ENCODE peak calls at places on chromosomes 4 and X, in ten cellular contexts. One of them, this sample, is unnamed.

GRCh38 chrX:27336466-27337091 is 126.6 kb downstream of the PPP4R3C start:
- DNase-seq in HL-60: peak
- DNase-seq in fibroblast of pulmonary artery: peak
- DNase-seq in CD8-positive, alpha-beta T cell: no peak
- DNase-seq in PC-3: peak
- DNase-seq in cardiac muscle cell: peak
- DNase-seq in GM12865: peak
- DNase-seq in WERI-Rb-1: peak
- DNase-seq in psoas muscle: no peak
- DNase-seq in foreskin fibroblast: no peak
- DNase-seq in this sample: peak

GRCh38 chr4:173013232-173013932 is 155.2 kb upstream of the GALNT7 start:
- DNase-seq in HL-60: peak
- DNase-seq in fibroblast of pulmonary artery: peak
- DNase-seq in CD8-positive, alpha-beta T cell: peak
- DNase-seq in PC-3: peak
- DNase-seq in cardiac muscle cell: peak
- DNase-seq in GM12865: peak
- DNase-seq in WERI-Rb-1: peak
- DNase-seq in psoas muscle: no peak
- DNase-seq in foreskin fibroblast: no peak
- DNase-seq in this sample: peak

GRCh38 chrX:7263961-7264360 is 116.0 kb upstream of the PUDP start:
- DNase-seq in HL-60: no peak
- DNase-seq in fibroblast of pulmonary artery: no peak
- DNase-seq in CD8-positive, alpha-beta T cell: no peak
- DNase-seq in PC-3: peak
- DNase-seq in cardiac muscle cell: no peak
- DNase-seq in GM12865: no peak
- DNase-seq in WERI-Rb-1: no peak
- DNase-seq in psoas muscle: no peak
- DNase-seq in foreskin fibroblast: peak
- DNase-seq in this sample: no peak

GRCh38 chrX:14963447-14964236 is 90.4 kb downstream of the MOSPD2 start:
- DNase-seq in HL-60: no peak
- DNase-seq in fibroblast of pulmonary artery: peak
- DNase-seq in CD8-positive, alpha-beta T cell: no peak
- DNase-seq in PC-3: peak
- DNase-seq in cardiac muscle cell: peak
- DNase-seq in GM12865: no peak
- DNase-seq in WERI-Rb-1: no peak
- DNase-seq in psoas muscle: no peak
- DNase-seq in foreskin fibroblast: peak
- DNase-seq in this sample: no peak

GRCh38 chr4:123750044-123750443 is 353.4 kb downstream of the SPRY1 start:
- DNase-seq in HL-60: peak
- DNase-seq in fibroblast of pulmonary artery: no peak
- DNase-seq in CD8-positive, alpha-beta T cell: no peak
- DNase-seq in PC-3: peak
- DNase-seq in cardiac muscle cell: no peak
- DNase-seq in GM12865: no peak
- DNase-seq in WERI-Rb-1: peak
- DNase-seq in psoas muscle: no peak
- DNase-seq in foreskin fibroblast: no peak
- DNase-seq in this sample: no peak

GRCh38 chr4:38456096-38456495 is 207.9 kb upstream of the KLF3 start:
- DNase-seq in HL-60: no peak
- DNase-seq in fibroblast of pulmonary artery: no peak
- DNase-seq in CD8-positive, alpha-beta T cell: no peak
- DNase-seq in PC-3: no peak
- DNase-seq in cardiac muscle cell: no peak
- DNase-seq in GM12865: no peak
- DNase-seq in WERI-Rb-1: no peak
- DNase-seq in psoas muscle: no peak
- DNase-seq in foreskin fibroblast: no peak
- DNase-seq in this sample: no peak

GRCh38 chr4:8035371-8035780 is 95.7 kb upstream of the AFAP1 start:
- DNase-seq in HL-60: peak
- DNase-seq in fibroblast of pulmonary artery: peak
- DNase-seq in CD8-positive, alpha-beta T cell: no peak
- DNase-seq in PC-3: no peak
- DNase-seq in cardiac muscle cell: peak
- DNase-seq in GM12865: peak
- DNase-seq in WERI-Rb-1: no peak
- DNase-seq in psoas muscle: no peak
- DNase-seq in foreskin fibroblast: no peak
- DNase-seq in this sample: no peak

GRCh38 chr4:142095886-142096605 is 459.7 kb downstream of the IL15 start:
- DNase-seq in HL-60: no peak
- DNase-seq in fibroblast of pulmonary artery: peak
- DNase-seq in CD8-positive, alpha-beta T cell: no peak
- DNase-seq in PC-3: peak
- DNase-seq in cardiac muscle cell: peak
- DNase-seq in GM12865: no peak
- DNase-seq in WERI-Rb-1: no peak
- DNase-seq in psoas muscle: no peak
- DNase-seq in foreskin fibroblast: peak
- DNase-seq in this sample: peak

GRCh38 chr4:83636930-83637329 is 101.0 kb downstream of the GPAT3 start:
- DNase-seq in HL-60: no peak
- DNase-seq in fibroblast of pulmonary artery: no peak
- DNase-seq in CD8-positive, alpha-beta T cell: no peak
- DNase-seq in PC-3: no peak
- DNase-seq in cardiac muscle cell: no peak
- DNase-seq in GM12865: no peak
- DNase-seq in WERI-Rb-1: no peak
- DNase-seq in psoas muscle: no peak
- DNase-seq in foreskin fibroblast: no peak
- DNase-seq in this sample: no peak

GRCh38 chr4:1167244-1167949 is 5.0 kb downstream of the SPON2 start:
- DNase-seq in HL-60: peak
- DNase-seq in fibroblast of pulmonary artery: peak
- DNase-seq in CD8-positive, alpha-beta T cell: peak
- DNase-seq in PC-3: peak
- DNase-seq in cardiac muscle cell: peak
- DNase-seq in GM12865: peak
- DNase-seq in WERI-Rb-1: peak
- DNase-seq in psoas muscle: peak
- DNase-seq in foreskin fibroblast: peak
- DNase-seq in this sample: peak

GRCh38 chr4:90120037-90120436 is 7.2 kb upstream of the CCSER1 start:
- DNase-seq in HL-60: no peak
- DNase-seq in fibroblast of pulmonary artery: no peak
- DNase-seq in CD8-positive, alpha-beta T cell: no peak
- DNase-seq in PC-3: peak
- DNase-seq in cardiac muscle cell: no peak
- DNase-seq in GM12865: peak
- DNase-seq in WERI-Rb-1: no peak
- DNase-seq in psoas muscle: no peak
- DNase-seq in foreskin fibroblast: no peak
- DNase-seq in this sample: peak

GRCh38 chrX:48531359-48531954 is 8.1 kb upstream of the TBC1D25 start:
- DNase-seq in HL-60: no peak
- DNase-seq in fibroblast of pulmonary artery: peak
- DNase-seq in CD8-positive, alpha-beta T cell: no peak
- DNase-seq in PC-3: peak
- DNase-seq in cardiac muscle cell: peak
- DNase-seq in GM12865: no peak
- DNase-seq in WERI-Rb-1: no peak
- DNase-seq in psoas muscle: no peak
- DNase-seq in foreskin fibroblast: peak
- DNase-seq in this sample: no peak

GRCh38 chr4:86280246-86280645 is 79.6 kb downstream of the MAPK10 start:
- DNase-seq in HL-60: no peak
- DNase-seq in fibroblast of pulmonary artery: no peak
- DNase-seq in CD8-positive, alpha-beta T cell: no peak
- DNase-seq in PC-3: no peak
- DNase-seq in cardiac muscle cell: no peak
- DNase-seq in GM12865: no peak
- DNase-seq in WERI-Rb-1: no peak
- DNase-seq in psoas muscle: no peak
- DNase-seq in foreskin fibroblast: no peak
- DNase-seq in this sample: no peak

GRCh38 chr4:86279247-86279960 is 80.4 kb downstream of the MAPK10 start:
- DNase-seq in HL-60: no peak
- DNase-seq in fibroblast of pulmonary artery: no peak
- DNase-seq in CD8-positive, alpha-beta T cell: no peak
- DNase-seq in PC-3: no peak
- DNase-seq in cardiac muscle cell: no peak
- DNase-seq in GM12865: peak
- DNase-seq in WERI-Rb-1: no peak
- DNase-seq in psoas muscle: no peak
- DNase-seq in foreskin fibroblast: no peak
- DNase-seq in this sample: no peak

GRCh38 chr4:86286729-86287128 is 73.1 kb downstream of the MAPK10 start:
- DNase-seq in HL-60: no peak
- DNase-seq in fibroblast of pulmonary artery: no peak
- DNase-seq in CD8-positive, alpha-beta T cell: no peak
- DNase-seq in PC-3: no peak
- DNase-seq in cardiac muscle cell: no peak
- DNase-seq in GM12865: no peak
- DNase-seq in WERI-Rb-1: no peak
- DNase-seq in psoas muscle: no peak
- DNase-seq in foreskin fibroblast: no peak
- DNase-seq in this sample: no peak

GRCh38 chr4:86283341-86283740 is 76.5 kb downstream of the MAPK10 start:
- DNase-seq in HL-60: no peak
- DNase-seq in fibroblast of pulmonary artery: no peak
- DNase-seq in CD8-positive, alpha-beta T cell: no peak
- DNase-seq in PC-3: no peak
- DNase-seq in cardiac muscle cell: peak
- DNase-seq in GM12865: no peak
- DNase-seq in WERI-Rb-1: no peak
- DNase-seq in psoas muscle: no peak
- DNase-seq in foreskin fibroblast: no peak
- DNase-seq in this sample: no peak
- H3K4me3 ChIP-seq in HL-60: no peak
- H3K4me3 ChIP-seq in fibroblast of pulmonary artery: no peak
- H3K4me3 ChIP-seq in CD8-positive, alpha-beta T cell: no peak
- H3K4me3 ChIP-seq in PC-3: no peak
- H3K4me3 ChIP-seq in cardiac muscle cell: no peak
- H3K4me3 ChIP-seq in GM12865: no peak
- H3K4me3 ChIP-seq in WERI-Rb-1: no peak
- H3K4me3 ChIP-seq in psoas muscle: no peak
- H3K4me3 ChIP-seq in foreskin fibroblast: no peak
- H3K4me3 ChIP-seq in this sample: no peak

DNA sequence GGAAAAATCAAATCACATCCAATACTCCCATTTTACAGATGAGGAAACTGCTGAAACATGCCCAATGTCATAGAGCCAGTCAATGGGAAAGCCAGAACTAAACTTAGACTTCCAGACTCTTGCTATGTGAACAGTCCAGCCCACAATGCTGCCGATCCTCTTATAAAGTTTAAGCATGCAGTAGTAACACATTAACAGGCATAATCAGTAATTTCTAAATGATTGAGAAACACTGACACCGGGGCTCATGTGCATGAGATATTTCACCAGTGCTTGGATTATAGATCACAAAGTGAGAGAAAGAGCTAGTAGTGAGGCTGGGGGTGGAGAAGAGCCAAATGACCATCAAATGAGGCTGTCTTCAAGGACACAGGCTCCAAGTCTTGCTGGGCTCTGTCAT is 2.5 kb downstream of the BDH2 start:
- DNase-seq in HL-60: no peak
- DNase-seq in fibroblast of pulmonary artery: no peak
- DNase-seq in CD8-positive, alpha-beta T cell: no peak
- DNase-seq in PC-3: no peak
- DNase-seq in cardiac muscle cell: no peak
- DNase-seq in GM12865: no peak
- DNase-seq in WERI-Rb-1: no peak
- DNase-seq in psoas muscle: no peak
- DNase-seq in foreskin fibroblast: no peak
- DNase-seq in this sample: no peak
- H3K4me3 ChIP-seq in HL-60: no peak
- H3K4me3 ChIP-seq in fibroblast of pulmonary artery: no peak
- H3K4me3 ChIP-seq in CD8-positive, alpha-beta T cell: no peak
- H3K4me3 ChIP-seq in PC-3: no peak
- H3K4me3 ChIP-seq in cardiac muscle cell: no peak
- H3K4me3 ChIP-seq in GM12865: no peak
- H3K4me3 ChIP-seq in WERI-Rb-1: no peak
- H3K4me3 ChIP-seq in psoas muscle: no peak
- H3K4me3 ChIP-seq in foreskin fibroblast: no peak
- H3K4me3 ChIP-seq in this sample: no peak

GRCh38 chr4:128542047-128542446 is 254.4 kb upstream of the PGRMC2 start:
- DNase-seq in HL-60: no peak
- DNase-seq in fibroblast of pulmonary artery: no peak
- DNase-seq in CD8-positive, alpha-beta T cell: no peak
- DNase-seq in PC-3: no peak
- DNase-seq in cardiac muscle cell: no peak
- DNase-seq in GM12865: no peak
- DNase-seq in WERI-Rb-1: no peak
- DNase-seq in psoas muscle: no peak
- DNase-seq in foreskin fibroblast: no peak
- DNase-seq in this sample: no peak
- H3K4me3 ChIP-seq in HL-60: no peak
- H3K4me3 ChIP-seq in fibroblast of pulmonary artery: no peak
- H3K4me3 ChIP-seq in CD8-positive, alpha-beta T cell: no peak
- H3K4me3 ChIP-seq in PC-3: no peak
- H3K4me3 ChIP-seq in cardiac muscle cell: no peak
- H3K4me3 ChIP-seq in GM12865: no peak
- H3K4me3 ChIP-seq in WERI-Rb-1: no peak
- H3K4me3 ChIP-seq in psoas muscle: no peak
- H3K4me3 ChIP-seq in foreskin fibroblast: no peak
- H3K4me3 ChIP-seq in this sample: no peak

GRCh38 chr4:119540249-119540648 is 88.4 kb downstream of the PDE5A start:
- DNase-seq in HL-60: no peak
- DNase-seq in fibroblast of pulmonary artery: no peak
- DNase-seq in CD8-positive, alpha-beta T cell: no peak
- DNase-seq in PC-3: no peak
- DNase-seq in cardiac muscle cell: no peak
- DNase-seq in GM12865: no peak
- DNase-seq in WERI-Rb-1: no peak
- DNase-seq in psoas muscle: no peak
- DNase-seq in foreskin fibroblast: no peak
- DNase-seq in this sample: no peak

GRCh38 chr4:119532319-119532718 is 96.3 kb downstream of the PDE5A start:
- DNase-seq in HL-60: no peak
- DNase-seq in fibroblast of pulmonary artery: no peak
- DNase-seq in CD8-positive, alpha-beta T cell: no peak
- DNase-seq in PC-3: no peak
- DNase-seq in cardiac muscle cell: no peak
- DNase-seq in GM12865: no peak
- DNase-seq in WERI-Rb-1: no peak
- DNase-seq in psoas muscle: no peak
- DNase-seq in foreskin fibroblast: no peak
- DNase-seq in this sample: no peak

GRCh38 chr4:119542575-119542974 is 86.0 kb downstream of the PDE5A start:
- DNase-seq in HL-60: no peak
- DNase-seq in fibroblast of pulmonary artery: no peak
- DNase-seq in CD8-positive, alpha-beta T cell: no peak
- DNase-seq in PC-3: no peak
- DNase-seq in cardiac muscle cell: no peak
- DNase-seq in GM12865: no peak
- DNase-seq in WERI-Rb-1: no peak
- DNase-seq in psoas muscle: no peak
- DNase-seq in foreskin fibroblast: no peak
- DNase-seq in this sample: no peak

GRCh38 chr4:119536572-119537528 is 91.8 kb downstream of the PDE5A start:
- DNase-seq in HL-60: no peak
- DNase-seq in fibroblast of pulmonary artery: peak
- DNase-seq in CD8-positive, alpha-beta T cell: no peak
- DNase-seq in PC-3: peak
- DNase-seq in cardiac muscle cell: peak
- DNase-seq in GM12865: no peak
- DNase-seq in WERI-Rb-1: no peak
- DNase-seq in psoas muscle: no peak
- DNase-seq in foreskin fibroblast: peak
- DNase-seq in this sample: no peak

GRCh38 chr4:119537586-119537985 is 91.0 kb downstream of the PDE5A start:
- DNase-seq in HL-60: no peak
- DNase-seq in fibroblast of pulmonary artery: no peak
- DNase-seq in CD8-positive, alpha-beta T cell: no peak
- DNase-seq in PC-3: no peak
- DNase-seq in cardiac muscle cell: no peak
- DNase-seq in GM12865: no peak
- DNase-seq in WERI-Rb-1: no peak
- DNase-seq in psoas muscle: no peak
- DNase-seq in foreskin fibroblast: no peak
- DNase-seq in this sample: no peak
- H3K4me3 ChIP-seq in HL-60: no peak
- H3K4me3 ChIP-seq in fibroblast of pulmonary artery: no peak
- H3K4me3 ChIP-seq in CD8-positive, alpha-beta T cell: no peak
- H3K4me3 ChIP-seq in PC-3: no peak
- H3K4me3 ChIP-seq in cardiac muscle cell: no peak
- H3K4me3 ChIP-seq in GM12865: no peak
- H3K4me3 ChIP-seq in WERI-Rb-1: no peak
- H3K4me3 ChIP-seq in psoas muscle: no peak
- H3K4me3 ChIP-seq in foreskin fibroblast: no peak
- H3K4me3 ChIP-seq in this sample: no peak

This sample was measured in BE2C.